ENCODE peak calls at places on chromosomes 13 and 19, in seven cellular contexts. A is PC-3, P is esophagus muscularis mucosa, E is IMR-90, W is dorsolateral prefrontal cortex, O is pancreas, N is fibroblast of lung. I is an unnamed sample. For H3K27me3, the result is how much of the 10 kb centered on the place peaks cover.

GRCh38 chr19:3671680-3672574 is 28.3 kb downstream of the PIP5K1C start:
- DNase-seq in E (peak), P (no peak), O (no peak), N (peak), A (no peak), W (no peak), I (no peak)

GRCh38 chr19:16327911-16328823 is 3.5 kb downstream of the KLF2 start:
- DNase-seq in P (peak), W (peak), O (peak), A (no peak), N (peak), E (peak), I (peak)

GRCh38 chr13:38566023-38566422 is 120.9 kb upstream of the FREM2 start:
- DNase-seq in N (no peak), P (no peak), O (no peak), W (no peak), A (no peak), E (no peak), I (no peak)

GRCh38 chr13:18995259-18995873 is 186.3 kb downstream of the TUBA3C start:
- DNase-seq in W (no peak), O (no peak), E (no peak), P (peak), N (no peak), A (no peak), I (no peak)

GRCh38 chr13:98143601-98144500 is 957 bp downstream of the FARP1 start:
- DNase-seq in P (no peak), A (peak), W (no peak), N (peak), O (peak), E (peak), I (no peak)

GRCh38 chr19:48970923-48971395 is 5.8 kb downstream of the FTL start:
- DNase-seq in E (peak), O (peak), A (peak), N (peak), P (no peak), W (peak), I (peak)

GRCh38 chr13:101785858-101786257 is 333.4 kb downstream of the ITGBL1 start:
- DNase-seq in A (peak), N (peak), W (no peak), O (no peak), P (no peak), E (peak), I (no peak)

GRCh38 chr19:8655340-8655709 is 24.9 kb downstream of the NFILZ start:
- DNase-seq in P (no peak), O (no peak), N (no peak), A (no peak), W (no peak), E (no peak), I (no peak)

GRCh38 chr19:13849991-13850909 is 26.7 kb upstream of the NANOS3 start:
- DNase-seq in O (peak), W (peak), A (peak), E (peak), N (peak), P (no peak), I (peak)

GRCh38 chr19:5228932-5229777 is 111.5 kb downstream of the PTPRS start:
- DNase-seq in P (no peak), A (peak), O (no peak), N (no peak), W (no peak), E (no peak), I (no peak)

GRCh38 chr19:13356686-13357280 is 149.5 kb downstream of the CACNA1A start:
- DNase-seq in A (no peak), W (no peak), O (no peak), P (no peak), E (no peak), N (no peak), I (no peak)

GRCh38 chr13:23776698-23777570 is 112.3 kb downstream of the MIPEP start:
- DNase-seq in O (no peak), P (no peak), W (no peak), N (no peak), A (no peak), E (no peak), I (no peak)

GRCh38 chr19:41795031-41795461 is 1.3 kb upstream of the CEACAM3 start:
- DNase-seq in O (no peak), N (peak), E (peak), A (peak), W (no peak), P (no peak), I (no peak)

GRCh38 chr19:18543814-18544475 is 572 bp upstream of the FKBP8 start:
- DNase-seq in O (peak), E (peak), A (peak), W (peak), P (no peak), N (peak), I (peak)

GRCh38 chr13:36030670-36031331 is 100.4 kb downstream of the DCLK1 start:
- DNase-seq in A (peak), W (no peak), O (no peak), E (peak), N (peak), P (no peak), I (no peak)

GRCh38 chr19:48845384-48845783 is 9.1 kb upstream of the HSD17B14 start:
- DNase-seq in P (no peak), N (no peak), A (no peak), E (no peak), W (no peak), O (no peak), I (no peak)

GRCh38 chr19:13850910-13851753 is 25.8 kb upstream of the NANOS3 start:
- DNase-seq in A (peak), O (peak), W (peak), N (peak), P (peak), E (peak), I (peak)

GRCh38 chr13:43159007-43159406 is 135.6 kb downstream of the DNAJC15 start:
- DNase-seq in W (no peak), O (no peak), P (peak), A (no peak), E (peak), N (peak), I (no peak)

GRCh38 chr13:22696433-22696832 is 484.3 kb upstream of the SGCG start:
- DNase-seq in E (no peak), W (no peak), O (no peak), P (no peak), N (no peak), A (no peak), I (peak)

GRCh38 chr13:60012503-60012902 is 151.2 kb downstream of the DIAPH3 start:
- DNase-seq in E (no peak), P (no peak), W (no peak), A (peak), O (peak), N (no peak), I (peak)

GRCh38 chr13:109381546-109382180 is 404.7 kb downstream of the IRS2 start:
- DNase-seq in W (no peak), N (peak), A (no peak), O (no peak), P (peak), E (peak), I (no peak)

GRCh38 chr19:47097396-47098217 is 16.0 kb downstream of the ZC3H4 start:
- DNase-seq in O (no peak), N (no peak), P (no peak), E (no peak), W (peak), A (no peak), I (peak)

GRCh38 chr13:95536629-95537241 is 15.8 kb upstream of the CLDN10 start:
- DNase-seq in W (no peak), O (peak), E (peak), N (peak), P (no peak), A (peak), I (no peak)

GRCh38 chr13:94020833-94021232 is 458.6 kb downstream of the DCT start:
- DNase-seq in A (peak), W (no peak), O (no peak), P (no peak), E (peak), N (peak), I (no peak)

GRCh38 chr19:40806385-40807146 is 7.6 kb downstream of the EGLN2 start:
- DNase-seq in P (peak), N (peak), W (peak), O (peak), E (peak), A (no peak), I (peak)

GRCh38 chr13:33832872-33833271 is 14.9 kb downstream of the RFC3 start:
- DNase-seq in O (no peak), P (no peak), E (no peak), A (no peak), W (no peak), N (no peak), I (no peak)

GRCh38 chr19:2927032-2927430 is 17.7 kb downstream of the ZNF77 start:
- DNase-seq in A (no peak), N (no peak), P (no peak), O (no peak), E (no peak), W (no peak), I (no peak)

GRCh38 chr19:17686027-17686511 is 2.1 kb downstream of the UNC13A start:
- DNase-seq in W (peak), E (no peak), A (no peak), O (no peak), P (no peak), N (no peak), I (no peak)

GRCh38 chr19:42122691-42123607 is 9.3 kb downstream of the POU2F2 start:
- DNase-seq in N (no peak), W (no peak), P (no peak), A (no peak), E (no peak), O (no peak), I (no peak)

GRCh38 chr19:422213-422916 is 13.4 kb upstream of the C2CD4C start:
- DNase-seq in O (no peak), N (no peak), W (no peak), A (no peak), P (no peak), E (no peak), I (peak)

GRCh38 chr13:42977219-42977659 is 14.8 kb downstream of the EPSTI1 start:
- DNase-seq in P (no peak), E (no peak), N (no peak), W (no peak), A (no peak), O (no peak), I (no peak)

GRCh38 chr19:7861619-7862412 is 12.4 kb downstream of the PRR36 start:
- DNase-seq in A (no peak), O (no peak), E (no peak), N (no peak), P (no peak), W (no peak), I (no peak)

GRCh38 chr13:49428041-49428763 is 15.7 kb downstream of the CAB39L start:
- DNase-seq in W (no peak), O (no peak), N (no peak), P (no peak), A (no peak), E (no peak), I (no peak)

GRCh38 chr13:113926301-113926761 is 47.5 kb downstream of the C13orf46 start:
- DNase-seq in W (no peak), A (no peak), E (peak), O (peak), P (no peak), N (peak), I (no peak)

GRCh38 chr13:32257649-32258048 is 57.5 kb downstream of the ZAR1L start:
- DNase-seq in E (no peak), O (no peak), N (no peak), A (no peak), W (no peak), P (no peak), I (no peak)

GRCh38 chr13:113935081-113935511 is 38.8 kb downstream of the C13orf46 start:
- DNase-seq in W (no peak), N (no peak), O (no peak), E (no peak), A (no peak), P (no peak), I (peak)

GRCh38 chr13:43786766-43787517 is at the start of gene ENOX1:
- DNase-seq in A (peak), W (peak), E (peak), P (peak), O (peak), N (peak), I (peak)

GRCh38 chr19:18290250-18291018 is 9.0 kb upstream of the JUND start:
- DNase-seq in E (peak), N (no peak), W (no peak), O (no peak), P (no peak), A (no peak), I (peak)

GRCh38 chr13:106277483-106278154 is 257.8 kb downstream of the EFNB2 start:
- DNase-seq in P (no peak), A (no peak), W (no peak), N (no peak), E (no peak), O (no peak), I (no peak)

GRCh38 chr19:10871711-10872550 is 578 bp downstream of the CARM1 start:
- DNase-seq in N (no peak), E (no peak), A (peak), O (peak), W (no peak), P (no peak), I (peak)
- TF ChIP-seq CTCF in N (no peak), E (no peak), A (no peak), O (no peak), W (no peak), P (no peak), I (no peak)

DNA sequence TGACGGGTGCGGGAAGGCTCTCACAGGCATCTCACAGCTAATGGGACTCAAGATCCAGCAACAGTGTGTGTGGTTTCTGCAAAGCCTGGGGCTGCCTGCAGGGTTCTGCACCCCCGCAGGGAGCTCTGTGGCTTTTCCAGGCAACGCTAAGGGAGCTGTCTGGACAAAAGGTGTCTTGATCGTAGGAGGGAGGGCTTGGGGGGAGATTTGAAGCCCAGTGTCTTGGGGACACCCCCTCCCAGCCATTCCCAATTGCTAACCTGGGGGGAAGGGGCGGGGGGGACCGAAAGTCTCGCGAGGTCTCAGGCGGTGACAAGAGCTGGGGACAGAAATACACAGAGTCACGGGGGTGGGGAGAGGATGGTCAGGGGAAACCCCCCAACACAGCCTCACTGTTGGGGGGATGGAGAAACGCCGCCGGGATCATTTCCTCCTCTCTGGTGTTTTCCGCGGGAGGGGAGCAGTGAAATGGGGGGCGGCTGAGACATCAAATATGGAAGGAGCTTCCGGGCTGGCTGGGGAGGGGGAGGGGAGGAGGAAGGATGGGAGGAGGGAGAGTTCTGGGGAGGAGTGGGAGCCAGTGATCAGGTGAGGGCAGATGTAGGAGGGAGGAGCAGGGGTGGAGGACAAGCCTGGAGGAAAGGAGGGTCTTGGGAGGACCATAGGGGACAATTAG is 13.3 kb downstream of the KCNC3 start:
- DNase-seq in O (no peak), E (no peak), P (no peak), A (no peak), N (no peak), W (peak), I (peak)
- H3K4me3 ChIP-seq in O (no peak), E (no peak), P (no peak), A (peak), N (no peak), W (peak), I (no peak)

DNA sequence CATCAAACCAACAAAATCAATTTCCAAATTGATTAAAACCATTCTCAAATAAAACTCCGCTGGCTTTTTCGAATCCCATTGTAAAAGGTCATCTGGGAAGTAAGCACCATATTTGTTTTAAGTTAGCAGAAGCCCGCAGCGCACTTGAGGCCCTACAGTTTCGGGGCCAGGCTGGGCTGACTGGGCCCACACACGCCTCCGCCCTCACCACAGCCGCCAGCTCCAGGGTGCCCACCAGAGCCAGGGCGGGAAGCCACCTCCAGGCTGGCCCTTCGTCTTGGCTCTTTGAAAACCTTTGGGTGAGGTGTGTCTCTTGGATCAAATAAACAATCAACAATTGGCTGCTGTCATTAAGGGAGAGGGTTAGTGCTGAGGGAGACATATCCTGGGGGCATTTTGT is 133.3 kb downstream of the SOX1 start:
- DNase-seq in P (no peak), O (no peak), A (no peak), N (no peak), E (no peak), W (no peak), I (no peak)
- H3K27me3 ChIP-seq in P (half or more), O (under half), A (under half), N (under half), E (under half), W (under half), I (half or more)

GRCh38 chr13:51921790-51922740 is 60.3 kb downstream of the CCDC70 start:
- DNase-seq in P (no peak), N (peak), E (peak), A (no peak), W (no peak), O (peak), I (no peak)

GRCh38 chr13:51924756-51925544 is 63.2 kb downstream of the CCDC70 start:
- DNase-seq in O (no peak), E (no peak), P (no peak), W (no peak), N (no peak), A (no peak), I (no peak)

GRCh38 chr13:51925865-51926527 is 64.2 kb downstream of the CCDC70 start:
- DNase-seq in P (no peak), O (no peak), E (no peak), A (no peak), N (no peak), W (no peak), I (no peak)

GRCh38 chr13:51922771-51923480 is 61.2 kb downstream of the CCDC70 start:
- DNase-seq in E (no peak), N (no peak), P (no peak), O (peak), W (no peak), A (no peak), I (no peak)

GRCh38 chr13:51923983-51924539 is 62.3 kb downstream of the CCDC70 start:
- DNase-seq in W (no peak), E (no peak), N (no peak), O (peak), P (no peak), A (peak), I (no peak)
- TF ChIP-seq CTCF in W (no peak), E (peak), N (no peak), O (no peak), P (no peak), A (peak), I (no peak)

GRCh38 chr19:38183227-38183914 is 40.7 kb downstream of the DPF1 start:
- DNase-seq in E (no peak), A (no peak), O (no peak), N (peak), W (peak), P (no peak), I (no peak)
- H3K4me3 ChIP-seq in E (peak), A (no peak), O (no peak), N (peak), W (no peak), P (peak), I (no peak)

GRCh38 chr13:45690636-45691035 is 11.5 kb upstream of the CBY2 start:
- DNase-seq in W (no peak), E (no peak), P (peak), A (no peak), O (no peak), N (no peak), I (no peak)

GRCh38 chr13:45696610-45697226 is 5.4 kb upstream of the CBY2 start:
- DNase-seq in N (no peak), E (no peak), P (peak), O (no peak), A (no peak), W (no peak), I (no peak)

GRCh38 chr13:45691251-45691650 is 10.9 kb upstream of the CBY2 start:
- DNase-seq in A (no peak), O (no peak), P (peak), W (no peak), N (no peak), E (no peak), I (no peak)

GRCh38 chr13:45691667-45692066 is 10.5 kb upstream of the CBY2 start:
- DNase-seq in E (no peak), W (no peak), A (no peak), O (no peak), P (no peak), N (no peak), I (no peak)

GRCh38 chr13:45695198-45695730 is 6.9 kb upstream of the CBY2 start:
- DNase-seq in N (no peak), W (no peak), P (peak), O (no peak), E (no peak), A (no peak), I (no peak)
- H3K27me3 ChIP-seq in N (under half), W (under half), P (under half), O (under half), E (under half), A (under half), I (under half)

GRCh38 chr13:28338742-28339141 is 156.2 kb downstream of the FLT1 start:
- DNase-seq in W (no peak), E (no peak), N (no peak), P (no peak), A (no peak), O (no peak), I (no peak)
- TF ChIP-seq CTCF in W (no peak), E (no peak), N (no peak), P (no peak), A (no peak), O (no peak), I (no peak)

I was measured in left lung.